ENCODE peak calls at places on chromosomes 16 and 17, in eight cellular contexts. I, F, G, L, A, Z, H and U are unnamed samples.
A peak's percentile ranks its signal among the peaks of the same experiment; 100 is the strongest.

GRCh38 chr16:76913046-76913445 is 277.9 kb upstream of the MON1B start:
- DNase-seq in I (no peak), F (no peak), G (no peak), L (no peak), A (no peak), Z (no peak), H (no peak), U (no peak)

GRCh38 chr16:23572394-23572793 is 14.9 kb downstream of the UBFD1 start:
- DNase-seq in I (no peak), F (no peak), G (no peak), L (no peak), A (no peak), Z (no peak), H (no peak), U (no peak)

GRCh38 chr16:83813818-83814653 is 6.3 kb downstream of the HSBP1 start:
- DNase-seq in I (no peak), F (peak; percentile 52), G (no peak), L (peak; percentile 40), A (peak; percentile 80), Z (peak; percentile 51), H (peak; percentile 73), U (no peak)

GRCh38 chr16:65024649-65025243 is 97.1 kb downstream of the CDH11 start:
- DNase-seq in I (no peak), F (no peak), G (no peak), L (no peak), A (peak; percentile 79), Z (peak; percentile 86), H (no peak), U (no peak)

GRCh38 chr16:68802190-68802589 is 41.1 kb upstream of the TANGO6 start:
- DNase-seq in I (no peak), F (no peak), G (no peak), L (no peak), A (peak; percentile 81), Z (peak; percentile 84), H (no peak), U (no peak)

GRCh38 chr16:28291651-28292626 is at the start of gene SBK1:
- DNase-seq in I (peak; percentile 61), F (peak; percentile 84), G (peak; percentile 88), L (peak; percentile 90), A (peak; percentile 38), Z (peak; percentile 11), H (peak; percentile 95), U (no peak)

GRCh38 chr17:33038740-33039139 is 47.1 kb downstream of the SPACA3 start:
- DNase-seq in I (no peak), F (peak; percentile 41), G (no peak), L (peak; percentile 66), A (peak; percentile 15), Z (no peak), H (peak; percentile 85), U (no peak)

GRCh38 chr16:85718682-85719081 is 29.9 kb upstream of the GINS2 start:
- DNase-seq in I (no peak), F (peak; percentile 28), G (no peak), L (peak; percentile 29), A (no peak), Z (no peak), H (peak; percentile 59), U (no peak)

GRCh38 chr17:50201226-50201854 is at the start of gene COL1A1:
- DNase-seq in I (peak; percentile 69), F (peak; percentile 72), G (no peak), L (no peak), A (peak; percentile 90), Z (peak; percentile 90), H (peak; percentile 38), U (no peak)

GRCh38 chr17:77317091-77317519 is 176.3 kb downstream of the SEC14L1 start:
- DNase-seq in I (no peak), F (peak; percentile 6), G (no peak), L (no peak), A (no peak), Z (no peak), H (no peak), U (peak; percentile 86)

GRCh38 chr16:58582971-58583765 is 46.5 kb downstream of the CNOT1 start:
- DNase-seq in I (no peak), F (no peak), G (no peak), L (peak; percentile 92), A (no peak), Z (peak; percentile 70), H (peak; percentile 7), U (no peak)

GRCh38 chr17:28551421-28552186 is 820 bp downstream of the UNC119 start:
- DNase-seq in I (no peak), F (no peak), G (no peak), L (peak; percentile 35), A (no peak), Z (no peak), H (peak; percentile 40), U (no peak)

GRCh38 chr17:69900101-69900500 is 174.9 kb upstream of the KCNJ16 start:
- DNase-seq in I (no peak), F (no peak), G (no peak), L (no peak), A (no peak), Z (no peak), H (no peak), U (no peak)

GRCh38 chr16:26957283-26957859 is 109.4 kb upstream of the C16orf82 start:
- DNase-seq in I (no peak), F (no peak), G (no peak), L (no peak), A (no peak), Z (no peak), H (no peak), U (no peak)

GRCh38 chr17:22704674-22705073 is 1012.4 kb downstream of the KCNJ18 start:
- DNase-seq in I (no peak), F (no peak), G (no peak), L (no peak), A (no peak), Z (no peak), H (no peak), U (no peak)
- H3K27ac ChIP-seq in I (no peak overlapping the region), F (no peak overlapping the region), G (no peak overlapping the region), L (no peak overlapping the region), A (no peak overlapping the region), Z (no peak overlapping the region), H (no peak overlapping the region), U (no peak overlapping the region)

DNA sequence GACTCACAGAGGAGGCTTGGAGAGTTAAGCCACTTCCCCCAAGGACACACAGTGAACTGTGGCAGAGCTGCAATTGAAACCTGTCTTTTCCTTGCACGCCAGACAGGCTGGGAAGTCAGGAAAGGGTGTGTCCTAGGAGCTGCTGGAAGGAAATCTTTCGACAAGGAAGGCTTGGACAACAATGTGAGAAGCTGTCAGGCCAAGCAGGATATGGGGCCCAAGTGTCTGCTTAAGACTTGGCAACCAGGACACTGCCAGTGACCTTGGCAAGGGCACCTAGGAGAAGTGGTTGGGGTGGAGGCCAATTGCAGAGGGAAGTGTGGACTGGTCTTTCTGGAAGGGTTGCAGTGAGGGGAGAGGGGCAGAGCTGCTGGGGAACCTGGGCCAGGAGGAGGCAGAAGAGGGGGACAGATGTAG is 2.1 kb upstream of the CAMKK1 start:
- DNase-seq in I (peak; percentile 62), F (peak; percentile 71), G (no peak), L (no peak), A (peak; percentile 47), Z (no peak), H (no peak), U (no peak)
- H3K27ac ChIP-seq in I (peak overlapping the region; percentile 52), F (peak overlapping the region; percentile 89), G (no peak overlapping the region), L (no peak overlapping the region), A (no peak overlapping the region), Z (no peak overlapping the region), H (no peak overlapping the region), U (peak overlapping the region; percentile 10)

GRCh38 chr17:65546579-65546978 is 14.9 kb downstream of the AXIN2 start:
- DNase-seq in I (no peak), F (no peak), G (no peak), L (no peak), A (no peak), Z (no peak), H (no peak), U (no peak)
- H3K27ac ChIP-seq in I (peak overlapping the region; percentile 33), F (peak overlapping the region; percentile 86), G (no peak overlapping the region), L (no peak overlapping the region), A (no peak overlapping the region), Z (no peak overlapping the region), H (peak overlapping the region; percentile 74), U (no peak overlapping the region)

DNA sequence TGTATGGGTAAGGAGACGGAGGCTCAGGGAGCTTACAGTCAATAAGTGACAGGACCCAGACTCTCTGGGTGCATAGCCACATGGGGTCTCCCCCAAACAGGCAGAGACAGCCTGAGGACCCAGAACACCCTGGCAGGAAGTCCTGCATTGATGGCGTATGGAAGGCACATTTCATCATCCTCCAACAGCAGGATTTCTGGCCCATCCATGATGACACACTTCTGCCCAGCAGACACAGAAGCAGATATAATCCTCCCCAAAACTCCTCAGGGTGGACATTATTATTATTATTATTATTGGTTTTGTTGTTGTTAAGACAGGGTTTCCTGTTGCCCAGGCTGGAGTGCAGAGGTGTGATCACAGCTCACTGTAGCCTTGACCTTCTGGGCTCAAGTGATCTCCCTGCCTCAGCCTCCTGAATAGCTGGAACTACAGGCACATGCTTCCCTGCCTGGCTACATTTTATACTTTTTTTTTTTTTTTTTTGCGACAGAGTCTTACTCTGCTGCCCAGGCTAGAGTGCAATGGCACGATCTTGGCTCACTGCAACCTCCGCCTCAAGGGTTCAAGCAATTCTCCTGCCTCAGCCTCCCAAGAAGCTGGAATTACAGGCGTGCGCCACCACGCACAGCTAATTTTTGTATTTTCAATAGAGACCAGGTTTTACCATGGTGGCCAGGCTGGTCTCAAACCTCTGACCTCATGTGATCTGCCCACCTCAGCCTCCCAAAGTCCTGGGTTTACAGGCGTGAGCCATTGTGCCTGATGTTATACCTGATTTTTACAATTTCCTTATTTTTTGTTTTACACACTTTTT is 6.8 kb upstream of the HROB start:
- DNase-seq in I (no peak), F (no peak), G (no peak), L (no peak), A (no peak), Z (no peak), H (no peak), U (no peak)
- H3K27ac ChIP-seq in I (no peak overlapping the region), F (no peak overlapping the region), G (no peak overlapping the region), L (no peak overlapping the region), A (no peak overlapping the region), Z (no peak overlapping the region), H (no peak overlapping the region), U (no peak overlapping the region)

DNA sequence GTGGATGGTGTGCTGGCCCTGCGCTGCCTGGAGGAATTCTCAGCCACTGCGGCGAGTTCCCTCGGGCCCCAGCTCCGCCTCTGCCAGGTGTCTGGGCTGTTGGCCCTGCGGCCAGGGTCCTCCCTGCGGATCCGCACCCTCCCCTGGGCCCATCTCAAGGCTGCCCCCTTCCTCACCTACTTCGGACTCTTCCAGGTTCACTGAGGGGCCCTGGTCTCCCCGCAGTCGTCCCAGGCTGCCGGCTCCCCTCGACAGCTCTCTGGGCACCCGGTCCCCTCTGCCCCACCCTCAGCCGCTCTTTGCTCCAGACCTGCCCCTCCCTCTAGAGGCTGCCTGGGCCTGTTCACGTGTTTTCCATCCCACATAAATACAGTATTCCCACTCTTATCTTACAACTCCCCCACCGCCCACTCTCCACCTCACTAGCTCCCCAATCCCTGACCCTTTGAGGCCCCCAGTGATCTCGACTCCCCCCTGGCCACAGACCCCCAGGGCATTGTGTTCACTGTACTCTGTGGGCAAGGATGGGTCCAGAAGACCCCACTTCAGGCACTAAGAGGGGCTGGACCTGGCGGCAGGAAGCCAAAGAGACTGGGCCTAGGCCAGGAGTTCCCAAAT is 1.3 kb upstream of the TNFSF13 start:
- DNase-seq in I (no peak), F (peak; percentile 78), G (no peak), L (no peak), A (no peak), Z (no peak), H (no peak), U (no peak)
- H3K27ac ChIP-seq in I (peak overlapping the region; percentile 99), F (peak overlapping the region; percentile 98), G (no peak overlapping the region), L (peak overlapping the region; percentile 68), A (no peak overlapping the region), Z (no peak overlapping the region), H (no peak overlapping the region), U (peak overlapping the region; percentile 88)

GRCh38 chr17:7107795-7108559 is 6.6 kb downstream of the ASGR2 start:
- DNase-seq in I (no peak), F (no peak), G (no peak), L (no peak), A (no peak), Z (no peak), H (no peak), U (no peak)
- H3K27ac ChIP-seq in I (no peak overlapping the region), F (no peak overlapping the region), G (no peak overlapping the region), L (no peak overlapping the region), A (no peak overlapping the region), Z (no peak overlapping the region), H (no peak overlapping the region), U (no peak overlapping the region)